ENCODE peak calls at places on chromosomes 5 and 9, in ten cellular contexts. A is stimulated activated CD4-positive, alpha-beta T cell treated with anti-CD3 and anti-CD28 coated beads, Interleukin-1b, Interleukin-23, amount 100 ng/mL, for 4 hours; Z is HTR-8/SVneo; J is GM23248; L is HuH-7; G is CD4-positive, CD25-positive, alpha-beta regulatory T cell; S is gastrocnemius medialis; V is neural crest cell; O is SJSA1; P is NCI-H2081. E is an unnamed sample.

GRCh38 chr9:96086936-96087582 is 211.6 kb downstream of the ERCC6L2 start:
- DNase-seq in A (no peak), Z (no peak), J (no peak), L (peak), G (no peak), S (no peak), V (no peak), O (no peak), P (no peak), E (no peak)

GRCh38 chr5:146947181-146947941 is 68.8 kb upstream of the PPP2R2B start:
- DNase-seq in A (no peak), Z (peak), J (peak), L (peak), G (peak), S (no peak), V (peak), O (no peak), P (peak), E (no peak)

GRCh38 chr9:1941989-1942388 is 73.2 kb upstream of the SMARCA2 start:
- DNase-seq in A (no peak), Z (no peak), J (peak), L (no peak), G (no peak), S (no peak), V (no peak), O (no peak), P (no peak), E (no peak)

GRCh38 chr5:178108966-178109365 is 4.4 kb upstream of the N4BP3 start:
- DNase-seq in A (no peak), Z (no peak), J (no peak), L (no peak), G (no peak), S (no peak), V (no peak), O (no peak), P (no peak), E (peak)

GRCh38 chr9:128094166-128094949 is 26.3 kb downstream of the SLC25A25 start:
- DNase-seq in A (peak), Z (peak), J (peak), L (no peak), G (peak), S (peak), V (peak), O (peak), P (peak), E (peak)

GRCh38 chr5:72602696-72603685 is 95.8 kb upstream of the ZNF366 start:
- DNase-seq in A (no peak), Z (no peak), J (no peak), L (no peak), G (no peak), S (no peak), V (no peak), O (no peak), P (no peak), E (no peak)

GRCh38 chr5:155103164-155103563 is 89.6 kb downstream of the KIF4B start:
- DNase-seq in A (no peak), Z (no peak), J (peak), L (no peak), G (no peak), S (no peak), V (no peak), O (no peak), P (no peak), E (peak)

GRCh38 chr9:102631559-102631958 is 363.6 kb upstream of the CYLC2 start:
- DNase-seq in A (no peak), Z (no peak), J (peak), L (no peak), G (no peak), S (no peak), V (no peak), O (no peak), P (peak), E (no peak)

GRCh38 chr5:169762338-169763095 is 125.4 kb downstream of the DOCK2 start:
- DNase-seq in A (no peak), Z (peak), J (peak), L (no peak), G (no peak), S (no peak), V (no peak), O (no peak), P (no peak), E (peak)

GRCh38 chr5:143557061-143557818 is 153.8 kb upstream of the NR3C1 start:
- DNase-seq in A (no peak), Z (peak), J (peak), L (no peak), G (no peak), S (no peak), V (no peak), O (no peak), P (peak), E (no peak)

GRCh38 chr9:8855046-8855445 is 1055.5 kb upstream of the DMAC1 start:
- DNase-seq in A (no peak), Z (no peak), J (no peak), L (no peak), G (no peak), S (no peak), V (no peak), O (no peak), P (peak), E (no peak)

GRCh38 chr5:142888469-142889085 is 118.4 kb downstream of the ARHGAP26 start:
- DNase-seq in A (no peak), Z (peak), J (peak), L (peak), G (peak), S (no peak), V (peak), O (no peak), P (peak), E (peak)

GRCh38 chr9:592225-592624 is 249.3 kb upstream of the DMRT1 start:
- DNase-seq in A (no peak), Z (no peak), J (no peak), L (no peak), G (no peak), S (no peak), V (no peak), O (no peak), P (no peak), E (no peak)

GRCh38 chr5:74916831-74917710 is 50.9 kb upstream of the FAM169A start:
- DNase-seq in A (no peak), Z (peak), J (peak), L (peak), G (no peak), S (no peak), V (no peak), O (peak), P (peak), E (no peak)

GRCh38 chr5:8829322-8830029 is 716.4 kb downstream of the SEMA5A start:
- DNase-seq in A (no peak), Z (peak), J (peak), L (no peak), G (no peak), S (no peak), V (no peak), O (peak), P (no peak), E (peak)

GRCh38 chr5:38651806-38652205 is 95.4 kb upstream of the LIFR start:
- DNase-seq in A (no peak), Z (no peak), J (no peak), L (no peak), G (no peak), S (no peak), V (no peak), O (no peak), P (no peak), E (no peak)

GRCh38 chr5:115579216-115579615 is 23.1 kb downstream of the TICAM2 start:
- DNase-seq in A (no peak), Z (no peak), J (no peak), L (no peak), G (no peak), S (no peak), V (no peak), O (no peak), P (no peak), E (no peak)

GRCh38 chr9:1400983-1401382 is 350.8 kb downstream of the DMRT2 start:
- DNase-seq in A (no peak), Z (no peak), J (no peak), L (no peak), G (no peak), S (no peak), V (no peak), O (no peak), P (no peak), E (no peak)

GRCh38 chr5:122674412-122674811 is 100.5 kb upstream of the SNX2 start:
- DNase-seq in A (no peak), Z (no peak), J (peak), L (no peak), G (no peak), S (no peak), V (no peak), O (no peak), P (no peak), E (no peak)

GRCh38 chr5:67047180-67047579 is 149.4 kb downstream of the CD180 start:
- DNase-seq in A (no peak), Z (no peak), J (no peak), L (no peak), G (no peak), S (peak), V (no peak), O (no peak), P (no peak), E (no peak)

GRCh38 chr9:89339807-89340206 is 21.5 kb downstream of the SECISBP2 start:
- DNase-seq in A (no peak), Z (no peak), J (no peak), L (no peak), G (no peak), S (no peak), V (no peak), O (no peak), P (no peak), E (no peak)

GRCh38 chr9:97502222-97502983 is 937 bp downstream of the TMOD1 start:
- DNase-seq in A (no peak), Z (no peak), J (no peak), L (peak), G (no peak), S (peak), V (no peak), O (no peak), P (no peak), E (no peak)